ENCODE peak calls at places on chromosomes 11 and 22, in seven cellular contexts. W, G, D, I, E, F and L are unnamed samples.

GRCh38 chr11:19558189-19558986 is 154.2 kb upstream of the NAV2 start:
- DNase-seq in E (no peak), D (no peak), G (no peak), I (no peak), F (no peak), W (no peak), L (no peak)

GRCh38 chr11:826836-827145 is 928 bp upstream of the CRACR2B start:
- DNase-seq in F (no peak), G (no peak), D (peak), W (no peak), I (no peak), E (no peak), L (no peak)

GRCh38 chr11:115942043-115942442 is 437.8 kb upstream of the CADM1 start:
- DNase-seq in G (no peak), E (no peak), I (no peak), W (no peak), F (no peak), D (no peak), L (no peak)

GRCh38 chr11:60771879-60772525 is 13.1 kb upstream of the MS4A10 start:
- DNase-seq in D (no peak), W (no peak), I (no peak), E (no peak), G (no peak), F (peak), L (no peak)

GRCh38 chr11:57819272-57819979 is 57.8 kb downstream of the CTNND1 start:
- DNase-seq in E (no peak), G (no peak), I (no peak), F (no peak), W (no peak), D (no peak), L (no peak)

GRCh38 chr11:115193931-115194797 is 310.1 kb downstream of the CADM1 start:
- DNase-seq in D (no peak), I (no peak), E (no peak), G (no peak), W (no peak), F (peak), L (no peak)

GRCh38 chr11:71330349-71330748 is 78.0 kb upstream of the SHANK2 start:
- DNase-seq in W (no peak), F (no peak), E (no peak), D (no peak), G (no peak), I (no peak), L (no peak)

GRCh38 chr22:36220457-36220921 is 18.8 kb downstream of the APOL2 start:
- DNase-seq in W (peak), D (no peak), F (peak), G (no peak), E (no peak), I (peak), L (no peak)

GRCh38 chr22:37197451-37198289 is 9.6 kb upstream of the C1QTNF6 start:
- DNase-seq in D (peak), W (peak), I (peak), F (peak), E (no peak), G (no peak), L (no peak)

GRCh38 chr22:46379301-46379930 is 43.9 kb downstream of the TRMU start:
- DNase-seq in I (no peak), E (no peak), F (no peak), G (no peak), D (no peak), W (no peak), L (no peak)

GRCh38 chr11:134818531-134818930 is 406.5 kb upstream of the B3GAT1 start:
- DNase-seq in G (no peak), E (no peak), D (no peak), W (no peak), F (no peak), I (no peak), L (no peak)

GRCh38 chr11:6505577-6506240 is 8.6 kb downstream of the DNHD1 start:
- DNase-seq in D (peak), F (peak), G (no peak), I (peak), E (no peak), W (peak), L (no peak)

GRCh38 chr11:1560011-1560579 is 12.0 kb downstream of the DUSP8 start:
- DNase-seq in D (no peak), I (no peak), W (no peak), G (no peak), E (no peak), F (no peak), L (no peak)

GRCh38 chr11:113991718-113992458 is 17.0 kb downstream of the HTR3A start:
- DNase-seq in D (peak), I (no peak), F (peak), W (peak), E (no peak), G (no peak), L (no peak)

GRCh38 chr11:68804786-68805185 is 36.9 kb downstream of the CPT1A start:
- DNase-seq in G (no peak), I (no peak), E (no peak), D (no peak), F (no peak), W (no peak), L (no peak)

GRCh38 chr11:118060879-118061278 is 16.0 kb upstream of the TMPRSS4 start:
- DNase-seq in D (no peak), G (no peak), I (no peak), E (peak), F (no peak), W (no peak), L (no peak)

GRCh38 chr11:103537904-103538502 is 428.8 kb downstream of the DYNC2H1 start:
- DNase-seq in W (peak), I (peak), E (no peak), G (no peak), F (peak), D (peak), L (no peak)

DNA sequence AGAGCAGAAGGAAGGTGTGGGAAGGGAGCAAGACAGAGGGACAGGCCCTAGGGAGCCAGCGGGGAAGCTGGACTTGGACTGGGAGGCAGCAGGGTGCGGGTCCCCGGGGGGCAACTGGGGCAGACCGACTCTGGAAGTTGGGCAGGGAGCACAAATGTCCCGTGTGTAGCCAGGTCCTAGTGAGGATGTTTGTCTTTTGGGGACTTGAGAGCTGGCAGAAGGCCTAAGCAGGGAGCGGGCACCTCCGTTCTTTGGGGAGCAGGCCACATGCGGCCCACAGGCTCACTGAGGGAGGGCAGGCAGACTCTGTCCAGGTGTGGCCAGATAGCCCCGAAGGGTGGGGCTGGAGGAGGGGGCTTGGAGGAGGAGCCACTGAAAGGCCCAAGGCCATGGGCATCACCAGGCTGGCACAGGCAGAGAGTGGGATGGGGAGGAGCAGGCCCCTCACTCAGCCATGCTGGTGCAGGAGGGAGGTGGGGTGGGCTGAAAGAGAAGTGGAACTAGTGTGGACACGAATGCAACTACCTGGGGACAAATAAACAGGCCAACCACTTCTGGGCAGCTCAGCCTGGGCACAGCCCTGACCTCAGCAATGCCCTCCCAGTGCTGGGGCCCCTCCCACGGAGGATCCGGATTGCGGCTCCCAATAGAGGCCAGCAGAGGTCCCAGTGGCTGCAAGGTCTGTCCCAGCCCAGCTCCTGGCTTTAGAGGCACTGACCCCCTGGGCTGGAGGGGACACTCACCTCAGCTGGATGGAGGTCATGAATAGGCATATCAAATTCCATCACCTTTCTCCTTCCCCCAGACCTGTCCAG is 1.3 kb upstream of the SCARF2 start:
- DNase-seq in E (no peak), G (no peak), D (peak), W (peak), F (peak), I (no peak), L (no peak)
- H3K4me3 ChIP-seq in E (peak), G (no peak), D (peak), W (peak), F (no peak), I (peak), L (peak)

GRCh38 chr11:101126551-101127347 is 2.9 kb downstream of the PGR start:
- DNase-seq in E (peak), G (peak), F (peak), W (peak), D (peak), I (peak), L (no peak)
- H3K4me3 ChIP-seq in E (peak), G (peak), F (peak), W (peak), D (peak), I (peak), L (peak)

GRCh38 chr22:40535189-40535512 is 101.4 kb downstream of the MRTFA start:
- DNase-seq in D (no peak), W (no peak), G (no peak), I (no peak), E (no peak), F (no peak), L (no peak)

GRCh38 chr22:40529817-40530216 is 106.7 kb downstream of the MRTFA start:
- DNase-seq in D (peak), G (no peak), I (no peak), F (no peak), W (no peak), E (no peak), L (no peak)

GRCh38 chr22:40534379-40535188 is 101.9 kb downstream of the MRTFA start:
- DNase-seq in G (no peak), F (peak), E (no peak), W (peak), D (peak), I (peak), L (no peak)

GRCh38 chr22:40533712-40534378 is 102.7 kb downstream of the MRTFA start:
- DNase-seq in G (no peak), E (no peak), W (peak), I (peak), D (peak), F (peak), L (no peak)

GRCh38 chr22:40531951-40532900 is 104.3 kb downstream of the MRTFA start:
- DNase-seq in E (no peak), G (no peak), F (no peak), W (no peak), D (no peak), I (no peak), L (no peak)
- H3K4me3 ChIP-seq in E (peak), G (no peak), F (peak), W (peak), D (peak), I (peak), L (peak)

DNA sequence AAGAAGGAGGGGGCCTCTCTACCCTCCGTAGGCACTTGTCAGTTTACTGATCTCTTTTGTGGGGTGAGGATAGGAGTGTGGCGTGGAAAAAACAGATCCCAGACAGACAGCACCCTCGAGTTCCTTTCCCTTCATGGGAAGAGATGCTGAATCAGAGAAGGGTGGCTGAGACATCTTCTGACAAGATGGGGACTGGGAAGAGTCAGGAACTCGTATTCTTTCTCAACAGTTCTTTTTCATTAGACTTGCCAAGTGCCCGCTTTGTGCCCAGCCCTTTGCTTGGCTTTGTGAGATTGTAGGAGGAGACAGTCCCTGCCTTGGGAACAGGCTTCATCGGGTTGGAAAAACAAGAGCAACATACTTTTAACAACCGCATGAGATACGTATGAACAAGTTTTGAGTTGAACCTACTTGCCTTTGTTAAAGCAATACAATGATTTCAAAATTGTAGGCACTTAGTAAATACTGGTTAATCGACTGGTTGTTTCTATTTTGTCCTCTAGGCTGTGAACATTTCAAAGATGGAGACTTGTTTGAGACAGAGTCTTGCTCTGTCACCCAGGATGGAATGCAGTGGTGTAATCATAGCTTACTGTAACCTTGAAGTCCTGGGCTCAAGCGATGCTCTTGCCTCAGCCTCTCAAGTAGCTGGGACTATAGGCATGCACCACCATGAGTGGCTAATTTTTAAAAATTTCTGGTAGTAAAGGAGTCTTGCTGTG is 1.1 kb downstream of the RRM1 start:
- DNase-seq in G (no peak), F (peak), I (peak), W (peak), E (no peak), D (peak), L (peak)
- H3K4me3 ChIP-seq in G (peak), F (peak), I (peak), W (peak), E (peak), D (peak), L (peak)

GRCh38 chr11:79441159-79441875 is 487 bp upstream of the TENM4 start:
- DNase-seq in E (no peak), G (peak), I (peak), D (peak), W (no peak), F (peak), L (no peak)
- H3K4me3 ChIP-seq in E (peak), G (peak), I (peak), D (peak), W (peak), F (peak), L (peak)

DNA sequence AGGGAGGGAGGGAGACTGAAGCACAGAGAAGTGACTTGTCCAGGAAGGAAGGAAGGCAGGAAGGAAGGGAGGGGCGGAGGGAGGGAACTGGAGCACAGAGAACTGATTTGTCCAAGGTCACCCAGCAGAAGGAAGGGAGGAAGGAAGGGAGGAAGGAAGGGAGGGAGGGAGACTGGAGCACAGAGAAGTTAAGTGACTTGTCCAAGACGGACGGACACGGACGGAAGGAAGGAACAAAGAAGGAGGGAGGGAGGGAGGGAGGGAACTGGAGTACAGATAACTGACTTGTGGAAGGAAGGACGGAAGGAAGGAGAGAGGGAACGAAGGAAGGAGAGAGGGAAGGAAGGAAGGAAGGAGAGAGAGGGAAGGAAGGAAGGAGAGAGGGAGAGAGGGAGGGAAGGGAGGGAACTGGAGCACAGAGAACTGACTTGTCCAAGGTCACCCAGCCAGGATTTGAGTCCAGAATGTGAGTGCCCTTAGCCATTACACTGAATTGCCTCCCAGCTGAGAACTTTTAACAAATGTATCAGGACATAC is 1.5 kb downstream of the SLC35F2 start:
- DNase-seq in G (no peak), D (peak), W (no peak), E (no peak), I (no peak), F (no peak), L (no peak)
- H3K4me3 ChIP-seq in G (no peak), D (no peak), W (no peak), E (no peak), I (peak), F (no peak), L (no peak)

DNA sequence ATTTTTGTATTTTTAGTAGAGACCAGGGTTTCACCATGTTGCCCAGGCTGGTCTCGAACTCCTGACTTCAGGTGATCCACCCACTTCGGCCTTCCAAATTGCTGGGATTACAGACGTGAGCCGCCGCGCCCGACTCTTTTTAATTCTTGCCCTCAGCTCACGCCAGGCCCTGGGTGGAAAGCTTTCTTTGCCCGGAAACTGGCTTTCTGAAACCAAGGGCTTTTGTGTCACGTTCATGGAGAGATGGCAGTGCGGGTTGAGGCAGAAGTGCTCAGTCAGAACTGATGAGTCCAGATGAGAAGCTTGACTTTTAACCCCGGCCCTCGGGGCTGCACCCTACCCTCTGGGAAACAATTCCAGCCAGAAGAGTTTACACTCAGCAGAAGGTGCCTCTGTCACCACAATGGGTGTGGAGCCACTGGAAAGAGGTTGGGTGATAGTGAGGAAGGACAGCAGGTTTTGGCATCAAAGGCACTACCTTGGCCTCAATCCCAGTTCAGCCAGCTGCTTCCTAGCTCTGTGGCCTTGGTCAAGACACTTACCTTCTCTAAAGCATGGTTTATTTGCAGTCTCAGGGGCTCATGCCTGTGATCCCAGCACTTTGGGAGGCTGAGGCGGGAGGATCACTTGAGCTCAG is 890 bp upstream of the ARFGAP3 start:
- DNase-seq in I (no peak), G (no peak), E (no peak), D (no peak), F (no peak), W (no peak), L (no peak)
- H3K4me3 ChIP-seq in I (no peak), G (no peak), E (peak), D (no peak), F (no peak), W (no peak), L (no peak)

GRCh38 chr22:49091451-49091850 is 736.2 kb downstream of the BRD1 start:
- DNase-seq in G (no peak), W (no peak), D (no peak), I (no peak), F (no peak), E (no peak), L (no peak)
- H3K4me3 ChIP-seq in G (no peak), W (no peak), D (no peak), I (no peak), F (no peak), E (no peak), L (no peak)

DNA sequence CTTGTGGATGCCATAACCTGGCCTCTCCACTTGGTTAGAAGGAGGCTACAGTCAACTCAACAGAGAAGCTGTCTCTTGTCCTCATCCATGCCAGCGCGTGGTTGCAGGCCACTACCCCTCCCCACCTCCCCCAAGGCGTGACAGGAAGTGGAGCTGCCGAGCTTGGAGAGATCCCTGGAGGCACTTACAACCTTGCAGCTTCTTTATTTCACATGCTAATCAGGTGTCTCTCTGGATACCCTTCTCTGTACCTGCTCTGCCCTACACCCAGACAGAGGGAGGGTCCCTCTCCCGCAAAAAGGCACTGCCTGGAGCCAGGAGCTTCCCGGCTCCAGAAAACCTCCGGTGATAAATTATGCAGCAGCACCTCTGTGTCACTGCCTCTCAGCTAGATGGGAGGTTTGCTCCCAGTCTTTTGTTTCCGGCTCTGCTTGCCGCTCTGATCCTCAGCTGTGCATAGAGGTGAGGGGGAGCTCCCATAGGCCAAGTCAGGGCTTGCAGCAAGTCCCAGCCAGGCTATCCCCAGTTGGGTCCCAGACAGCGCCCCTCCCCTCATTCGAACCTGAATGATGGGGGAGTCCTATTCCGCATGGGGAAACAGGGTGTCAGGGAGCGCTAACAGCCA is 5.7 kb downstream of the LRP4 start:
- DNase-seq in G (peak), I (no peak), D (no peak), W (no peak), F (no peak), E (no peak), L (no peak)
- H3K4me3 ChIP-seq in G (peak), I (no peak), D (no peak), W (no peak), F (no peak), E (no peak), L (no peak)

GRCh38 chr11:94796863-94797262 is 28.7 kb downstream of the AMOTL1 start:
- DNase-seq in G (no peak), F (no peak), E (no peak), I (no peak), D (no peak), W (no peak), L (no peak)
- H3K4me3 ChIP-seq in G (no peak), F (peak), E (no peak), I (peak), D (no peak), W (no peak), L (no peak)